ENCODE peak calls at places on chromosome 17, in five cellular contexts. F is activated effector memory CD4-positive, alpha-beta T cell treated with anti-CD3 and anti-CD28 coated beads, Interleukin-2, amount 50 U/mL, for 16 hours; G is adrenal gland; R is T-helper 9 cell; Z is heart right ventricle. N is an unnamed sample.

GRCh38 chr17:48711128-48711527 is 11.2 kb downstream of the PRAC1 start:
- DNase-seq in R (no peak), F (no peak), Z (no peak), G (no peak), N (no peak)

GRCh38 chr17:31843382-31843780 is 15.7 kb downstream of the COPRS start:
- DNase-seq in Z (no peak), F (no peak), R (no peak), G (no peak), N (no peak)

GRCh38 chr17:19313746-19314651 is 48.5 kb downstream of the B9D1 start:
- DNase-seq in R (no peak), F (no peak), G (no peak), Z (no peak), N (no peak)

GRCh38 chr17:56850591-56850990 is 16.6 kb downstream of the DGKE start:
- DNase-seq in F (no peak), Z (no peak), G (no peak), R (no peak), N (no peak)

GRCh38 chr17:14750866-14751265 is 450.0 kb downstream of the HS3ST3B1 start:
- DNase-seq in F (no peak), G (no peak), R (no peak), Z (no peak), N (no peak)

GRCh38 chr17:47946929-47947397 is 5.6 kb downstream of the PNPO start:
- DNase-seq in Z (peak), R (peak), G (peak), F (peak), N (no peak)

GRCh38 chr17:32519769-32520701 is 33.2 kb downstream of the CDK5R1 start:
- DNase-seq in G (no peak), R (no peak), Z (peak), F (peak), N (no peak)

GRCh38 chr17:34207572-34207971 is 47.5 kb upstream of the CCL2 start:
- DNase-seq in R (no peak), Z (no peak), F (no peak), G (no peak), N (no peak)

GRCh38 chr17:19787733-19788357 is 39.7 kb upstream of the ALDH3A1 start:
- DNase-seq in Z (no peak), G (no peak), F (no peak), R (no peak), N (no peak)

GRCh38 chr17:20008242-20009051 is 712 bp upstream of the SPECC1 start:
- DNase-seq in F (peak), R (peak), Z (peak), G (peak), N (no peak)

GRCh38 chr17:1617620-1618174 is 10.9 kb downstream of the SLC43A2 start:
- DNase-seq in R (no peak), Z (no peak), G (peak), F (no peak), N (no peak)

GRCh38 chr17:6384481-6384880 is 50.4 kb downstream of the AIPL1 start:
- DNase-seq in R (no peak), G (no peak), Z (no peak), F (no peak), N (no peak)

GRCh38 chr17:39966771-39967170 is 4.0 kb downstream of the GSDMA start:
- DNase-seq in F (no peak), G (no peak), Z (no peak), R (no peak), N (no peak)

GRCh38 chr17:12665263-12666210 is at the start of gene MYOCD:
- DNase-seq in F (no peak), G (no peak), Z (peak), R (no peak), N (peak)

GRCh38 chr17:19978206-19978802 is 676 bp upstream of the AKAP10 start:
- DNase-seq in R (peak), Z (no peak), G (peak), F (peak), N (no peak)

GRCh38 chr17:37092041-37092440 is 143.3 kb downstream of the AATF start:
- DNase-seq in Z (no peak), G (no peak), F (no peak), R (no peak), N (no peak)

GRCh38 chr17:48261297-48261880 is 153.8 kb downstream of the SNX11 start:
- DNase-seq in F (no peak), Z (no peak), R (no peak), G (no peak), N (no peak)

GRCh38 chr17:15442316-15443185 is 24.9 kb downstream of the CDRT4 start:
- DNase-seq in F (no peak), G (no peak), R (no peak), Z (no peak), N (no peak)

GRCh38 chr17:1143573-1143972 is 36.2 kb downstream of the ABR start:
- DNase-seq in Z (no peak), R (no peak), F (no peak), G (no peak), N (no peak)

GRCh38 chr17:81331527-81332043 is 36.5 kb upstream of the SLC38A10 start:
- DNase-seq in R (no peak), G (no peak), Z (no peak), F (no peak), N (no peak)

GRCh38 chr17:82303944-82304808 is 13.2 kb downstream of the CD7 start:
- DNase-seq in F (no peak), R (no peak), Z (peak), G (no peak), N (no peak)

GRCh38 chr17:71505200-71505599 is 615.6 kb upstream of the SOX9 start:
- DNase-seq in R (no peak), Z (no peak), F (no peak), G (no peak), N (no peak)

GRCh38 chr17:41140360-41141132 is at the start of gene KRTAP4-6:
- DNase-seq in R (no peak), G (no peak), Z (no peak), F (no peak), N (no peak)

GRCh38 chr17:18987230-18987610 is 17.3 kb downstream of the FAM83G start:
- DNase-seq in G (no peak), R (no peak), Z (no peak), F (no peak), N (no peak)

GRCh38 chr17:200604-200985 is 19.1 kb upstream of the DOC2B start:
- DNase-seq in G (no peak), Z (no peak), F (no peak), R (no peak), N (no peak)

GRCh38 chr17:83110755-83111154 is 31.3 kb downstream of the METRNL start:
- DNase-seq in G (no peak), R (no peak), F (no peak), Z (no peak), N (no peak)

GRCh38 chr17:48587276-48588073 is 2.6 kb downstream of the HOXB3 start:
- DNase-seq in G (no peak), R (no peak), F (no peak), Z (no peak), N (no peak)

GRCh38 chr17:17757391-17757791 is 76.1 kb downstream of the RAI1 start:
- DNase-seq in Z (no peak), F (no peak), R (no peak), G (no peak), N (no peak)

GRCh38 chr17:69605571-69605970 is 191.1 kb downstream of the MAP2K6 start:
- DNase-seq in F (no peak), G (no peak), R (no peak), Z (no peak), N (no peak)

GRCh38 chr17:47708864-47709541 is 15.0 kb downstream of the TBKBP1 start:
- DNase-seq in F (no peak), G (no peak), R (no peak), Z (peak), N (no peak)

GRCh38 chr17:40321502-40322416 is 12.8 kb downstream of the RARA start:
- DNase-seq in G (peak), Z (peak), F (no peak), R (no peak), N (no peak)

GRCh38 chr17:29111816-29112499 is 68.2 kb downstream of the MYO18A start:
- DNase-seq in G (peak), Z (peak), R (peak), F (peak), N (peak)

GRCh38 chr17:78589885-78590284 is 12.7 kb upstream of the DNAH17 start:
- DNase-seq in G (no peak), F (no peak), R (no peak), Z (no peak), N (no peak)

GRCh38 chr17:16415031-16415924 is at the start of gene TRPV2:
- DNase-seq in Z (peak), R (no peak), G (no peak), F (peak), N (no peak)

GRCh38 chr17:82234211-82235055 is 5.6 kb downstream of the SLC16A3 start:
- DNase-seq in F (peak), Z (peak), R (no peak), G (no peak), N (no peak)

GRCh38 chr17:7238418-7239090 is 703 bp downstream of the PHF23 start:
- DNase-seq in G (no peak), Z (peak), F (peak), R (no peak), N (no peak)

GRCh38 chr17:48472485-48473281 is 42.7 kb upstream of the SKAP1 start:
- DNase-seq in R (no peak), G (no peak), F (no peak), Z (no peak), N (no peak)

GRCh38 chr17:72761431-72761830 is 331.1 kb downstream of the SLC39A11 start:
- DNase-seq in Z (no peak), G (no peak), F (no peak), R (no peak), N (no peak)

GRCh38 chr17:45666046-45666600 is 118.0 kb upstream of the CRHR1 start:
- DNase-seq in G (no peak), Z (no peak), R (no peak), F (peak), N (no peak)

GRCh38 chr17:63519972-63520882 is 2.9 kb upstream of the KCNH6 start:
- DNase-seq in F (no peak), Z (no peak), R (no peak), G (no peak), N (no peak)

N was measured in cardiac septum.